ENCODE peak calls at places on chromosomes 11 and 22, in seven cellular contexts. H is astrocyte of the spinal cord, Q is colonic mucosa, C is kidney, W is upper lobe of right lung, L is AG10803, I is cardiac fibroblast. J is an unnamed sample.

GRCh38 chr22:20807315-20807752 is 33.4 kb downstream of the SERPIND1 start:
- DNase-seq in L (peak; percentile 96), C (no peak), H (peak; percentile 78), Q (no peak), W (no peak), I (peak; percentile 68), J (no peak)

GRCh38 chr11:4085575-4085974 is 9.0 kb upstream of the RRM1 start:
- DNase-seq in L (no peak), Q (no peak), H (no peak), C (no peak), W (no peak), I (no peak), J (no peak)

GRCh38 chr11:107017433-107018227 is 646 bp downstream of the GUCY1A2 start:
- DNase-seq in Q (no peak), L (peak; percentile 33), W (peak; percentile 67), H (peak; percentile 61), C (peak; percentile 89), I (peak; percentile 51), J (peak; percentile 82)

GRCh38 chr11:127006311-127006710 is 5.7 kb upstream of the KIRREL3 start:
- DNase-seq in Q (no peak), C (no peak), L (peak; percentile 65), W (no peak), H (peak; percentile 28), I (peak; percentile 13), J (no peak)

GRCh38 chr22:42863349-42863911 is 6.4 kb upstream of the ARFGAP3 start:
- DNase-seq in H (peak; percentile 95), C (no peak), L (peak; percentile 91), Q (no peak), W (no peak), I (peak; percentile 59), J (no peak)

GRCh38 chr11:110251837-110252236 is 44.6 kb downstream of the RDX start:
- DNase-seq in W (no peak), H (peak; percentile 76), L (peak; percentile 47), Q (no peak), C (no peak), I (peak; percentile 67), J (no peak)

GRCh38 chr11:45411221-45411946 is 125.2 kb upstream of the SYT13 start:
- DNase-seq in I (peak; percentile 47), C (no peak), H (peak; percentile 44), W (no peak), L (peak; percentile 48), Q (no peak), J (no peak)

GRCh38 chr11:44561275-44561781 is 4.1 kb upstream of the CD82 start:
- DNase-seq in C (no peak), I (no peak), Q (no peak), H (no peak), L (no peak), W (no peak), J (no peak)

GRCh38 chr11:38274031-38274430 is 1676.0 kb upstream of the RAG2 start:
- DNase-seq in W (no peak), Q (no peak), I (peak; percentile 5), L (no peak), H (peak; percentile 49), C (no peak), J (no peak)

DNA sequence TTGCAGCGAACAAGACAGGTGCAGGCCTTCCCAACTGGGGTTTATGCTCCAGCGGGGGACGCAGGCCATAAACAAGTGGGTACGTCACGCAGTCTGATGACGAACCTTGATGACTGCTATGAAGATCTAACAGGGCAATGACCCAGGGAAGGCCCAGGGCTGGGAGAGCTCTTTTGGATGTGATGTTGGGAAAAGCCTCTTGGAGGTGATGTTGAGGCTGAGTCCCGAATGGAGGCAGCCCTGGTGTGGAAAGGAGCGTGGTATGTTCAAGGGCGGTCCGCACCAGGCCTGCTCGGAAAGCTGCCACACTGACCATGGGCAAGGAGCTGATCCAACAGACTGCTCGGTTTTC is 5.8 kb downstream of the FADS2 start:
- DNase-seq in C (peak; percentile 49), L (no peak), Q (no peak), W (no peak), H (no peak), I (no peak), J (no peak)
- H3K4me3 ChIP-seq in C (no peak overlapping the region), L (no peak overlapping the region), Q (no peak overlapping the region), W (no peak overlapping the region), H (no peak overlapping the region), I (peak overlapping the region; percentile 24), J (no peak overlapping the region)

DNA sequence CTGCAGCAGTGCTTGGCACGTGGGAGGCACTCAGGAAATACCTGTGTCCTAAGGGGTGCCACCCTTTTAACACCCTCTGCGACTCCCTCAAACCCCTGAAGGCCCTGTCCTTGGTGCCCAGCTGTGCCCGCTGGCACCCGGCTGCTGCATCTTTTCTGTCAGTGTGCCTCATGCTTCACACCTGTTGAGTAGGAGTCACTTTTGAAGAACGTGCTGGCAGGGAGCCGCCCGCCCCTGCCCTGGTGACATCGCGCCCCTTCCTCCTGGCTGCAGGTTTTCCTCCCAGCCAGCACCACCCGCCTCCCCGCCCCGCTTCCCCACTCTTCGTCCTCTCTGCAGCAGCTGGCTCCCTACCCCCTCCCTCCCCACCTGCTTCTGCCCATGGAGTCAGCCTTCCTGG is 17.8 kb downstream of the FRMD8 start:
- DNase-seq in Q (no peak), H (no peak), L (no peak), I (no peak), C (peak; percentile 54), W (no peak), J (no peak)
- H3K4me3 ChIP-seq in Q (no peak overlapping the region), H (no peak overlapping the region), L (no peak overlapping the region), I (no peak overlapping the region), C (no peak overlapping the region), W (no peak overlapping the region), J (no peak overlapping the region)

GRCh38 chr11:120308081-120308480 is 17.0 kb upstream of the TLCD5 start:
- DNase-seq in W (no peak), H (no peak), Q (no peak), C (no peak), I (no peak), L (no peak), J (no peak)
- H3K4me3 ChIP-seq in W (no peak overlapping the region), H (no peak overlapping the region), Q (no peak overlapping the region), C (no peak overlapping the region), I (no peak overlapping the region), L (no peak overlapping the region), J (no peak overlapping the region)

DNA sequence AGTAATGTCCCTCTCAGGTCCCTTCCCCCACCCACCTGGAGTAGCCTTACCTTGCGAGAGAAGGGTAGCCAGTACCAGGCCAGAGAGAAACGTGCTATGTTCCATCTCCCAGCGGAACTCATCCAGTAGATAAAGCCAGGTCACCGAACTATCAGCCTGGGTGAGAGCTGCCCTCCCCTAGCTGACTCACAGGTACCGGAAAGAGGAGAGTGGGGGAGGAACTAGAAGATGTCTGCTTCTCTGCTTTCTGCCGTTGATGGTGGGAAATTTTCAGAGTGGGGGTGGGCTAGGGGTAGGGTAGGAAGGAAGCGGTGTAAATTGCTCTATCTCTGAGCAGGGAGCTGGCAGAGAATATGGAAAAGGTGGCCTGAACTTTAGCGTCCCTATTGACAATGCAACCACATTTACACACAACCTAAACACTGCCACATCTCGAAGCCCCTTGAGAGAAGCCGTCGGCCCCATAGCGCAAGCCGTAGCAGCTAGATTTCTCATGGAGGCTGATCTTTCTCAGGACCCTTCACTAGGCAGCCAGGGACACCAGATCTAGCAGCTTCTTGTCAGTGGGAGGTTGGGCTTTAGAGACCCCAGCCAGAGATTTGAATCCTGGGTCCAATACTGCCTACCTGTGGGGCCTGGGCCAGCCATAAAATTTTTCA is at the start of gene CD3D:
- DNase-seq in L (no peak), I (no peak), W (no peak), H (no peak), Q (no peak), C (no peak), J (no peak)
- H3K4me3 ChIP-seq in L (no peak within 1 kb of the TSS), I (no peak within 1 kb of the TSS), W (peak within 1 kb of the TSS; percentile 32), H (no peak within 1 kb of the TSS), Q (peak within 1 kb of the TSS; percentile 9), C (no peak within 1 kb of the TSS), J (no peak within 1 kb of the TSS)

DNA sequence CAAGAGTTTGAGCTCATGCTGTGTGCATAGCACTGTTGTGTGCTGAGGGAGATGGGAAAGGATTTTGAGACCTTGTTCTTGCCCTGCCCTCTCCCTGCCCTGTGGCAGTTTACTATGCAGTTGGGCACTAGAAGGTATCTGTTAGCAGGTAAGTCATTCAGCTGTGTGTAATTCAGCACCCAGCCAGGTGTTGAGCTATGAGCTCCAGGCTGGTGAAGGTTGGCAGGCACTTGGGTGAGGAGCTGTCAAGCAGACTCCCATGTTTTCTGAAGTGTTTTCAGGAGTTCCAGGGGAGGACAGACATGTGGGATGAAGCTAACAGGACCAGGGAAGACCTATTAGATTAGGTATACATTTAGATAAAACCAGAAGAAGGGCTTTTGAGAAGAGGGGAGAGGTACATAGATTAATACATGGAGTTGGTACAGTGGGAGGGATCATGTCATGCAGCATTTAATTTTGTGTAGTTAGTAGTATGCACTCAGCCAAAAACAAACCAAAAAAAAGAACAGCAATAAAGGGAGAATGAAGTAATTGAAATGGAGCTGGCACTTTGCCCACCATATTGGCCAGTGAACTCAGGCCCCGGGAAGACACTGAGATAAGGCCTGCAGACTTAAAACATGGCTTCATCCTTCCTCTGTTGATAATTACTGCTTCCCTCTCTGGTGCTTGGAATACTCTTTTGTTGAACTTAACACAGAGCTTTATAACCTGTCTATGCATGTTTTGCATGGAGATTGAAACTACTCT is 2.9 kb downstream of the PANX1 start:
- DNase-seq in H (no peak), I (peak; percentile 73), C (no peak), Q (no peak), W (no peak), L (peak; percentile 33), J (no peak)
- H3K4me3 ChIP-seq in H (no peak overlapping the region), I (peak overlapping the region; percentile 87), C (no peak overlapping the region), Q (no peak overlapping the region), W (peak overlapping the region; percentile 96), L (peak overlapping the region; percentile 92), J (no peak overlapping the region)

GRCh38 chr11:113242767-113243397 is 71.5 kb upstream of the TTC12 start:
- DNase-seq in I (peak; percentile 69), H (peak; percentile 68), L (peak; percentile 75), W (no peak), Q (no peak), C (no peak), J (no peak)
- H3K4me3 ChIP-seq in I (peak overlapping the region; percentile 37), H (peak overlapping the region; percentile 2), L (peak overlapping the region; percentile 50), W (peak overlapping the region; percentile 42), Q (peak overlapping the region; percentile 22), C (peak overlapping the region; percentile 21), J (no peak overlapping the region)

DNA sequence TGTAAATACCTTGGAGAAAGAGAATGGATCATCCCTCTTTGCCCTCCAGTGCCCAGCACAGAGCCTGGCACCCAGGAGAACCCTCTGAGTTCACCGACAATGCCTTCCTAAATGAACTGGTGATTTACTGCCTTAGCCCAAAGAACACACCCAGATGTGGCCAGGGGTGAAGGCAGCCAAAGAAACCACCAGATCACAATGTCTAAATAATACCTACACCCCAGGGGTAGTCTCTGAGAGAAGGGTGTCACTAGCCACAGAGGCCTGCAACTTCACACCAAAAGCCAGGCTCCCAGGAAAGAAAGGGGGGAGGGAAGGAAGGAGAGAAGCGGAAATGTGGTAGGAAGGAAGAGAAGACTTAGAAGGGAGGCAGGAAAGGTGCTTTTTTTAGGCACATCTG is 65.7 kb downstream of the RPL27A start:
- DNase-seq in Q (no peak), W (no peak), C (no peak), L (no peak), H (no peak), I (no peak), J (no peak)
- H3K4me3 ChIP-seq in Q (no peak overlapping the region), W (no peak overlapping the region), C (no peak overlapping the region), L (no peak overlapping the region), H (no peak overlapping the region), I (no peak overlapping the region), J (no peak overlapping the region)